ENCODE peak calls at places on chromosomes 2 and 18, in seven cellular contexts. M, R, N, K, A, U and Y are unnamed samples.

GRCh38 chr2:229562472-229563127 is 151.8 kb downstream of the DNER start:
- DNase-seq in U (no peak), R (no peak), N (no peak), A (peak; percentile 13), K (no peak), M (no peak), Y (no peak)

GRCh38 chr2:176817061-176817565 is 395.5 kb upstream of the HNRNPA3 start:
- DNase-seq in R (peak; percentile 11), U (peak; percentile 24), N (peak; percentile 57), K (no peak), M (peak; percentile 15), A (peak; percentile 15), Y (peak; percentile 53)

GRCh38 chr18:12278765-12279682 is 24.9 kb downstream of the CIDEA start:
- DNase-seq in U (peak; percentile 97), R (peak; percentile 87), M (no peak), K (no peak), A (no peak), N (no peak), Y (peak; percentile 83)

GRCh38 chr2:3563521-3563976 is 5.4 kb upstream of the RNASEH1 start:
- DNase-seq in M (peak; percentile 22), U (no peak), A (no peak), R (no peak), N (no peak), K (no peak), Y (no peak)

GRCh38 chr2:128607440-128607839 is 288.8 kb upstream of the HS6ST1 start:
- DNase-seq in N (no peak), K (no peak), M (no peak), A (no peak), U (no peak), R (no peak), Y (no peak)

GRCh38 chr2:92073815-92074548 is 2797.2 kb upstream of the TEKT4 start:
- DNase-seq in R (no peak), A (no peak), M (no peak), U (no peak), K (no peak), N (peak; percentile 3), Y (no peak)

GRCh38 chr18:55585586-55586521 is 2.1 kb downstream of the TCF4 start:
- DNase-seq in K (no peak), U (peak; percentile 49), M (peak; percentile 9), R (peak; percentile 27), A (no peak), N (no peak), Y (no peak)

GRCh38 chr18:74951165-74951760 is 257.7 kb downstream of the PTGR3 start:
- DNase-seq in U (peak; percentile 80), N (no peak), K (no peak), A (peak; percentile 91), R (no peak), M (no peak), Y (peak; percentile 39)

GRCh38 chr18:68772268-68772667 is 25.6 kb upstream of the CCDC102B start:
- DNase-seq in A (no peak), M (no peak), N (no peak), U (no peak), K (no peak), R (no peak), Y (no peak)

GRCh38 chr18:32310119-32310518 is 120.3 kb downstream of the MEP1B start:
- DNase-seq in A (no peak), M (no peak), K (no peak), U (peak; percentile 29), N (peak; percentile 24), R (no peak), Y (peak; percentile 28)

GRCh38 chr2:1736997-1737480 is 7.3 kb downstream of the PXDN start:
- DNase-seq in U (peak; percentile 82), N (peak; percentile 80), A (peak; percentile 92), R (no peak), M (no peak), K (no peak), Y (no peak)

GRCh38 chr2:240396623-240397541 is 38.6 kb upstream of the GPC1 start:
- DNase-seq in A (no peak), K (no peak), N (no peak), M (no peak), R (no peak), U (peak; percentile 15), Y (no peak)

GRCh38 chr2:12009323-12009905 is 263.0 kb downstream of the LPIN1 start:
- DNase-seq in N (no peak), K (no peak), M (no peak), U (no peak), A (no peak), R (no peak), Y (no peak)

GRCh38 chr2:12010779-12011178 is 264.3 kb downstream of the LPIN1 start:
- DNase-seq in K (no peak), U (no peak), R (no peak), M (no peak), A (no peak), N (no peak), Y (no peak)

GRCh38 chr2:12017499-12018185 is 271.2 kb downstream of the LPIN1 start:
- DNase-seq in U (no peak), R (no peak), K (no peak), N (peak; percentile 27), M (no peak), A (no peak), Y (no peak)

GRCh38 chr2:12010059-12010458 is 263.6 kb downstream of the LPIN1 start:
- DNase-seq in A (no peak), U (no peak), K (no peak), R (no peak), N (no peak), M (no peak), Y (no peak)

GRCh38 chr2:12014088-12014960 is 267.9 kb downstream of the LPIN1 start:
- DNase-seq in M (peak; percentile 10), U (peak; percentile 73), A (no peak), R (no peak), N (no peak), K (no peak), Y (no peak)
- TF ChIP-seq EZH2phosphoT487 in M (no peak), U (peak; percentile 75), A (no peak), R (no peak), N (no peak), K (no peak), Y (no peak)

GRCh38 chr18:63037491-63037890 is 282.1 kb downstream of the BCL2 start:
- DNase-seq in M (no peak), K (no peak), R (no peak), N (no peak), A (no peak), U (no peak), Y (no peak)

GRCh38 chr18:63042351-63042750 is 277.2 kb downstream of the BCL2 start:
- DNase-seq in K (no peak), M (no peak), U (no peak), R (no peak), A (no peak), N (no peak), Y (no peak)

GRCh38 chr18:63046375-63046774 is 273.2 kb downstream of the BCL2 start:
- DNase-seq in M (no peak), N (no peak), U (no peak), R (no peak), A (no peak), K (no peak), Y (no peak)

GRCh38 chr18:63043516-63043915 is 276.1 kb downstream of the BCL2 start:
- DNase-seq in U (peak; percentile 51), R (no peak), M (no peak), N (no peak), K (no peak), A (peak; percentile 25), Y (no peak)

GRCh38 chr18:63040788-63041410 is 278.7 kb downstream of the BCL2 start:
- DNase-seq in M (no peak), K (no peak), N (no peak), U (no peak), A (no peak), R (no peak), Y (no peak)
- H3K4me1 ChIP-seq in M (no peaks in the 10 kb centered on the region), K (no peaks in the 10 kb centered on the region), N (no peaks in the 10 kb centered on the region), U (no peaks in the 10 kb centered on the region), A (no peaks in the 10 kb centered on the region), R (no peaks in the 10 kb centered on the region), Y (no peaks in the 10 kb centered on the region)

GRCh38 chr2:46487667-46488333 is 8.4 kb downstream of the TMEM247 start:
- DNase-seq in U (peak; percentile 88), N (no peak), K (no peak), R (no peak), M (no peak), A (peak; percentile 19), Y (no peak)

GRCh38 chr2:46488389-46488788 is 9.0 kb downstream of the TMEM247 start:
- DNase-seq in A (no peak), M (no peak), U (peak; percentile 32), N (no peak), K (no peak), R (no peak), Y (no peak)

GRCh38 chr2:46492301-46492700 is 12.9 kb downstream of the TMEM247 start:
- DNase-seq in A (no peak), N (no peak), M (no peak), K (no peak), R (no peak), U (no peak), Y (no peak)

GRCh38 chr2:46490521-46491141 is 11.3 kb downstream of the TMEM247 start:
- DNase-seq in M (peak; percentile 73), A (no peak), U (no peak), N (no peak), K (no peak), R (no peak), Y (no peak)

GRCh38 chr2:46489430-46489829 is 10.1 kb downstream of the TMEM247 start:
- DNase-seq in N (peak; percentile 50), R (no peak), M (no peak), A (no peak), U (peak; percentile 34), K (no peak), Y (no peak)
- H3K27ac ChIP-seq in N (no peak overlapping the region), R (no peak overlapping the region), M (no peak overlapping the region), A (no peak overlapping the region), U (no peak overlapping the region), K (no peak overlapping the region), Y (no peak overlapping the region)

GRCh38 chr18:8051388-8051787 is 484.3 kb downstream of the PTPRM start:
- DNase-seq in U (no peak), K (no peak), N (no peak), M (no peak), A (no peak), R (no peak), Y (no peak)

GRCh38 chr18:8056723-8057122 is 489.6 kb downstream of the PTPRM start:
- DNase-seq in R (no peak), U (no peak), M (no peak), A (peak; percentile 15), K (no peak), N (no peak), Y (no peak)

GRCh38 chr18:8049147-8049546 is 482.0 kb downstream of the PTPRM start:
- DNase-seq in A (peak; percentile 19), N (no peak), K (no peak), R (no peak), M (no peak), U (peak; percentile 9), Y (no peak)

GRCh38 chr18:8050616-8051314 is 483.6 kb downstream of the PTPRM start:
- DNase-seq in M (no peak), K (no peak), U (no peak), N (no peak), R (no peak), A (no peak), Y (no peak)

DNA sequence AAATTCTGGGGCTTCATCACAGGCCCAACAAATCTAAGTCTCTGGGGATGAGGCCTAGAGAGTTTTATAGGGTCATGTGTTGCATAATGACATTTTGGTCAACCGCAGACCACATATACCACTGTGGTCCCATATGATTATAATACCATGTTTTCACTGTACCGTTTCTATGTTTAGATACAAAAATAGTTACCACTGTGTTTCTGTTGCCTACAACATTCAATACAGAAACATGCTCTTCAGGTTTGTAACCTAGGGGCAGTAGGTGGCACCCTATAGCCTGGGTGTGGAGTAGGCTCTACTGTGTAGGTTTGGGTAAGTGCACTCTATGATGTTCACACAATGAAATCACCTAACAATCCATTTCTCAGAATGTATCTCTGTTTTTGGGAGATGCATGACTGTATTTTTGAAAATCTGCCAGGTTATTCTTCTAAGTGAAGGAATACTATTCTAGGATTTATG is 485.2 kb downstream of the PTPRM start:
- DNase-seq in R (no peak), A (peak; percentile 27), U (peak; percentile 57), K (no peak), N (no peak), M (no peak), Y (no peak)
- TF ChIP-seq EZH2phosphoT487 in R (no peak), A (no peak), U (no peak), K (no peak), N (no peak), M (no peak), Y (no peak)